ENCODE peak calls at places on chromosomes 2 and 18, in seven cellular contexts. One of them, this sample, is unnamed.

GRCh38 chr2:137254081-137254480 is 488.7 kb downstream of the THSD7B start:
- DNase-seq in EL: peak
- DNase-seq in T-cell: no peak
- DNase-seq in NCI-H1105: no peak
- DNase-seq in glomerular endothelial cell: no peak
- DNase-seq in GM03348: peak
- DNase-seq in stimulated activated naive B cell treated with anti-CD40 and anti-IgM and Interleukin-4, amounts not matched to agents 10 μg/mL and 1 μg/mL and 100 μg/mL, for 72 hours: no peak
- DNase-seq in this sample: no peak

GRCh38 chr2:177064417-177064816 is 148.2 kb upstream of the HNRNPA3 start:
- DNase-seq in EL: no peak
- DNase-seq in T-cell: no peak
- DNase-seq in NCI-H1105: no peak
- DNase-seq in glomerular endothelial cell: no peak
- DNase-seq in GM03348: no peak
- DNase-seq in stimulated activated naive B cell treated with anti-CD40 and anti-IgM and Interleukin-4, amounts not matched to agents 10 μg/mL and 1 μg/mL and 100 μg/mL, for 72 hours: no peak
- DNase-seq in this sample: no peak

GRCh38 chr18:60568211-60568610 is 195.6 kb upstream of the MC4R start:
- DNase-seq in EL: peak
- DNase-seq in T-cell: no peak
- DNase-seq in NCI-H1105: no peak
- DNase-seq in glomerular endothelial cell: no peak
- DNase-seq in GM03348: no peak
- DNase-seq in stimulated activated naive B cell treated with anti-CD40 and anti-IgM and Interleukin-4, amounts not matched to agents 10 μg/mL and 1 μg/mL and 100 μg/mL, for 72 hours: no peak
- DNase-seq in this sample: no peak

GRCh38 chr18:25181581-25181980 is 170.4 kb downstream of the ZNF521 start:
- DNase-seq in EL: no peak
- DNase-seq in T-cell: no peak
- DNase-seq in NCI-H1105: no peak
- DNase-seq in glomerular endothelial cell: no peak
- DNase-seq in GM03348: no peak
- DNase-seq in stimulated activated naive B cell treated with anti-CD40 and anti-IgM and Interleukin-4, amounts not matched to agents 10 μg/mL and 1 μg/mL and 100 μg/mL, for 72 hours: no peak
- DNase-seq in this sample: no peak

GRCh38 chr18:41370740-41371623 is 584.1 kb upstream of the PIK3C3 start:
- DNase-seq in EL: no peak
- DNase-seq in T-cell: no peak
- DNase-seq in NCI-H1105: peak
- DNase-seq in glomerular endothelial cell: no peak
- DNase-seq in GM03348: no peak
- DNase-seq in stimulated activated naive B cell treated with anti-CD40 and anti-IgM and Interleukin-4, amounts not matched to agents 10 μg/mL and 1 μg/mL and 100 μg/mL, for 72 hours: no peak
- DNase-seq in this sample: no peak

GRCh38 chr2:217539126-217539525 is 463.7 kb downstream of the TNS1 start:
- DNase-seq in EL: no peak
- DNase-seq in T-cell: no peak
- DNase-seq in NCI-H1105: no peak
- DNase-seq in glomerular endothelial cell: no peak
- DNase-seq in GM03348: no peak
- DNase-seq in stimulated activated naive B cell treated with anti-CD40 and anti-IgM and Interleukin-4, amounts not matched to agents 10 μg/mL and 1 μg/mL and 100 μg/mL, for 72 hours: no peak
- DNase-seq in this sample: no peak

GRCh38 chr2:118811514-118811913 is 35.9 kb downstream of the EN1 start:
- DNase-seq in EL: no peak
- DNase-seq in T-cell: no peak
- DNase-seq in NCI-H1105: no peak
- DNase-seq in glomerular endothelial cell: no peak
- DNase-seq in GM03348: no peak
- DNase-seq in stimulated activated naive B cell treated with anti-CD40 and anti-IgM and Interleukin-4, amounts not matched to agents 10 μg/mL and 1 μg/mL and 100 μg/mL, for 72 hours: no peak
- DNase-seq in this sample: no peak

GRCh38 chr2:48619526-48619925 is 1.9 kb downstream of the GTF2A1L start:
- DNase-seq in EL: no peak
- DNase-seq in T-cell: no peak
- DNase-seq in NCI-H1105: no peak
- DNase-seq in glomerular endothelial cell: no peak
- DNase-seq in GM03348: no peak
- DNase-seq in stimulated activated naive B cell treated with anti-CD40 and anti-IgM and Interleukin-4, amounts not matched to agents 10 μg/mL and 1 μg/mL and 100 μg/mL, for 72 hours: no peak
- DNase-seq in this sample: no peak

GRCh38 chr2:134375935-134376334 is 122.1 kb downstream of the MGAT5 start:
- DNase-seq in EL: peak
- DNase-seq in T-cell: no peak
- DNase-seq in NCI-H1105: no peak
- DNase-seq in glomerular endothelial cell: no peak
- DNase-seq in GM03348: no peak
- DNase-seq in stimulated activated naive B cell treated with anti-CD40 and anti-IgM and Interleukin-4, amounts not matched to agents 10 μg/mL and 1 μg/mL and 100 μg/mL, for 72 hours: no peak
- DNase-seq in this sample: no peak

GRCh38 chr18:62603211-62603610 is 80.4 kb downstream of the ZCCHC2 start:
- DNase-seq in EL: no peak
- DNase-seq in T-cell: no peak
- DNase-seq in NCI-H1105: no peak
- DNase-seq in glomerular endothelial cell: no peak
- DNase-seq in GM03348: no peak
- DNase-seq in stimulated activated naive B cell treated with anti-CD40 and anti-IgM and Interleukin-4, amounts not matched to agents 10 μg/mL and 1 μg/mL and 100 μg/mL, for 72 hours: no peak
- DNase-seq in this sample: no peak

GRCh38 chr2:12302140-12302539 is 414.6 kb upstream of the TRIB2 start:
- DNase-seq in EL: no peak
- DNase-seq in T-cell: no peak
- DNase-seq in NCI-H1105: no peak
- DNase-seq in glomerular endothelial cell: no peak
- DNase-seq in GM03348: no peak
- DNase-seq in stimulated activated naive B cell treated with anti-CD40 and anti-IgM and Interleukin-4, amounts not matched to agents 10 μg/mL and 1 μg/mL and 100 μg/mL, for 72 hours: no peak
- DNase-seq in this sample: no peak

GRCh38 chr2:98479959-98480524 is 35.4 kb downstream of the INPP4A start:
- DNase-seq in EL: peak
- DNase-seq in T-cell: no peak
- DNase-seq in NCI-H1105: peak
- DNase-seq in glomerular endothelial cell: no peak
- DNase-seq in GM03348: peak
- DNase-seq in stimulated activated naive B cell treated with anti-CD40 and anti-IgM and Interleukin-4, amounts not matched to agents 10 μg/mL and 1 μg/mL and 100 μg/mL, for 72 hours: no peak
- DNase-seq in this sample: peak